ENCODE peak calls at places on chromosomes 7 and 10, in ten cellular contexts. One of them, this sample, is unnamed.

GRCh38 chr10:45457487-45457886 is 83.5 kb downstream of the ALOX5 start:
- DNase-seq in K562: no peak
- DNase-seq in sigmoid colon: no peak
- DNase-seq in gastrocnemius medialis: no peak
- DNase-seq in SK-N-SH: no peak
- DNase-seq in foreskin fibroblast: no peak
- DNase-seq in H1: no peak
- DNase-seq in hepatocyte: no peak
- DNase-seq in upper lobe of right lung: no peak
- DNase-seq in WERI-Rb-1: no peak
- DNase-seq in this sample: no peak

GRCh38 chr10:115018185-115018931 is 74.8 kb upstream of the ATRNL1 start:
- DNase-seq in H1: peak
- DNase-seq in K562: no peak
- DNase-seq in sigmoid colon: no peak
- DNase-seq in WERI-Rb-1: no peak
- DNase-seq in hepatocyte: no peak
- DNase-seq in SK-N-SH: no peak
- DNase-seq in upper lobe of right lung: no peak
- DNase-seq in foreskin fibroblast: no peak
- DNase-seq in gastrocnemius medialis: no peak
- DNase-seq in this sample: no peak

GRCh38 chr7:28862876-28863275 is 95.3 kb downstream of the TRIL start:
- DNase-seq in SK-N-SH: no peak
- DNase-seq in gastrocnemius medialis: no peak
- DNase-seq in H1: no peak
- DNase-seq in hepatocyte: no peak
- DNase-seq in WERI-Rb-1: no peak
- DNase-seq in foreskin fibroblast: no peak
- DNase-seq in sigmoid colon: no peak
- DNase-seq in upper lobe of right lung: no peak
- DNase-seq in K562: no peak
- DNase-seq in this sample: no peak

GRCh38 chr7:49783446-49783845 is 10.0 kb downstream of the VWC2 start:
- DNase-seq in gastrocnemius medialis: peak
- DNase-seq in K562: no peak
- DNase-seq in hepatocyte: no peak
- DNase-seq in foreskin fibroblast: no peak
- DNase-seq in WERI-Rb-1: no peak
- DNase-seq in sigmoid colon: no peak
- DNase-seq in H1: no peak
- DNase-seq in upper lobe of right lung: no peak
- DNase-seq in SK-N-SH: no peak
- DNase-seq in this sample: no peak

GRCh38 chr10:43901744-43902504 is 253.2 kb upstream of the ZNF32 start:
- DNase-seq in sigmoid colon: no peak
- DNase-seq in K562: no peak
- DNase-seq in H1: no peak
- DNase-seq in SK-N-SH: no peak
- DNase-seq in WERI-Rb-1: no peak
- DNase-seq in foreskin fibroblast: no peak
- DNase-seq in upper lobe of right lung: no peak
- DNase-seq in gastrocnemius medialis: no peak
- DNase-seq in hepatocyte: no peak
- DNase-seq in this sample: no peak

GRCh38 chr10:62759599-62760175 is 44.8 kb upstream of the ADO start:
- DNase-seq in gastrocnemius medialis: peak
- DNase-seq in upper lobe of right lung: no peak
- DNase-seq in sigmoid colon: no peak
- DNase-seq in WERI-Rb-1: no peak
- DNase-seq in SK-N-SH: no peak
- DNase-seq in foreskin fibroblast: no peak
- DNase-seq in K562: no peak
- DNase-seq in hepatocyte: no peak
- DNase-seq in H1: no peak
- DNase-seq in this sample: peak

GRCh38 chr7:148060724-148061123 is 529.8 kb upstream of the C7orf33 start:
- DNase-seq in SK-N-SH: no peak
- DNase-seq in gastrocnemius medialis: no peak
- DNase-seq in K562: no peak
- DNase-seq in hepatocyte: no peak
- DNase-seq in H1: no peak
- DNase-seq in sigmoid colon: no peak
- DNase-seq in WERI-Rb-1: no peak
- DNase-seq in foreskin fibroblast: no peak
- DNase-seq in upper lobe of right lung: no peak
- DNase-seq in this sample: no peak

GRCh38 chr7:64849250-64849923 is 53.7 kb upstream of the ZNF273 start:
- DNase-seq in H1: no peak
- DNase-seq in WERI-Rb-1: peak
- DNase-seq in hepatocyte: no peak
- DNase-seq in foreskin fibroblast: no peak
- DNase-seq in K562: peak
- DNase-seq in upper lobe of right lung: no peak
- DNase-seq in SK-N-SH: peak
- DNase-seq in gastrocnemius medialis: peak
- DNase-seq in sigmoid colon: no peak
- DNase-seq in this sample: no peak

GRCh38 chr10:88949912-88950664 is 2.5 kb downstream of the ACTA2 start:
- DNase-seq in foreskin fibroblast: no peak
- DNase-seq in H1: no peak
- DNase-seq in upper lobe of right lung: no peak
- DNase-seq in WERI-Rb-1: no peak
- DNase-seq in gastrocnemius medialis: no peak
- DNase-seq in sigmoid colon: no peak
- DNase-seq in SK-N-SH: no peak
- DNase-seq in K562: no peak
- DNase-seq in hepatocyte: no peak
- DNase-seq in this sample: no peak

GRCh38 chr10:37855691-37856090 is 1.7 kb downstream of the ZNF248 start:
- DNase-seq in K562: no peak
- DNase-seq in sigmoid colon: no peak
- DNase-seq in WERI-Rb-1: no peak
- DNase-seq in upper lobe of right lung: no peak
- DNase-seq in H1: no peak
- DNase-seq in foreskin fibroblast: no peak
- DNase-seq in gastrocnemius medialis: no peak
- DNase-seq in hepatocyte: no peak
- DNase-seq in SK-N-SH: no peak
- DNase-seq in this sample: no peak

GRCh38 chr10:47294501-47294900 is 5.5 kb upstream of the GDF10 start:
- DNase-seq in sigmoid colon: peak
- DNase-seq in hepatocyte: no peak
- DNase-seq in WERI-Rb-1: no peak
- DNase-seq in foreskin fibroblast: no peak
- DNase-seq in gastrocnemius medialis: no peak
- DNase-seq in SK-N-SH: no peak
- DNase-seq in upper lobe of right lung: peak
- DNase-seq in H1: no peak
- DNase-seq in K562: no peak
- DNase-seq in this sample: no peak

GRCh38 chr7:45028138-45028919 is 28.3 kb downstream of the CCM2 start:
- DNase-seq in sigmoid colon: no peak
- DNase-seq in SK-N-SH: no peak
- DNase-seq in hepatocyte: no peak
- DNase-seq in foreskin fibroblast: no peak
- DNase-seq in gastrocnemius medialis: no peak
- DNase-seq in H1: no peak
- DNase-seq in K562: no peak
- DNase-seq in upper lobe of right lung: no peak
- DNase-seq in WERI-Rb-1: no peak
- DNase-seq in this sample: no peak
- H3K4me3 ChIP-seq in sigmoid colon: peak
- H3K4me3 ChIP-seq in SK-N-SH: no peak
- H3K4me3 ChIP-seq in hepatocyte: no peak
- H3K4me3 ChIP-seq in foreskin fibroblast: no peak
- H3K4me3 ChIP-seq in gastrocnemius medialis: no peak
- H3K4me3 ChIP-seq in H1: no peak
- H3K4me3 ChIP-seq in K562: no peak
- H3K4me3 ChIP-seq in upper lobe of right lung: peak
- H3K4me3 ChIP-seq in WERI-Rb-1: no peak
- H3K4me3 ChIP-seq in this sample: no peak

GRCh38 chr7:116240021-116240659 is 29.8 kb downstream of the TES start:
- DNase-seq in foreskin fibroblast: no peak
- DNase-seq in H1: no peak
- DNase-seq in sigmoid colon: no peak
- DNase-seq in K562: no peak
- DNase-seq in WERI-Rb-1: no peak
- DNase-seq in upper lobe of right lung: no peak
- DNase-seq in hepatocyte: no peak
- DNase-seq in SK-N-SH: no peak
- DNase-seq in gastrocnemius medialis: no peak
- DNase-seq in this sample: no peak
- H3K4me3 ChIP-seq in foreskin fibroblast: no peak
- H3K4me3 ChIP-seq in H1: no peak
- H3K4me3 ChIP-seq in sigmoid colon: no peak
- H3K4me3 ChIP-seq in K562: no peak
- H3K4me3 ChIP-seq in WERI-Rb-1: no peak
- H3K4me3 ChIP-seq in upper lobe of right lung: no peak
- H3K4me3 ChIP-seq in hepatocyte: no peak
- H3K4me3 ChIP-seq in SK-N-SH: no peak
- H3K4me3 ChIP-seq in gastrocnemius medialis: no peak
- H3K4me3 ChIP-seq in this sample: no peak

GRCh38 chr7:27124096-27124978 is 6.2 kb downstream of the HOXA4 start:
- DNase-seq in SK-N-SH: no peak
- DNase-seq in sigmoid colon: peak
- DNase-seq in foreskin fibroblast: peak
- DNase-seq in hepatocyte: no peak
- DNase-seq in gastrocnemius medialis: no peak
- DNase-seq in K562: no peak
- DNase-seq in WERI-Rb-1: no peak
- DNase-seq in H1: peak
- DNase-seq in upper lobe of right lung: no peak
- DNase-seq in this sample: no peak

GRCh38 chr7:27121656-27122055 is 8.9 kb downstream of the HOXA4 start:
- DNase-seq in WERI-Rb-1: no peak
- DNase-seq in hepatocyte: no peak
- DNase-seq in H1: no peak
- DNase-seq in foreskin fibroblast: no peak
- DNase-seq in sigmoid colon: no peak
- DNase-seq in gastrocnemius medialis: no peak
- DNase-seq in K562: no peak
- DNase-seq in SK-N-SH: no peak
- DNase-seq in upper lobe of right lung: no peak
- DNase-seq in this sample: no peak

GRCh38 chr7:27123477-27124053 is 7.0 kb downstream of the HOXA4 start:
- DNase-seq in upper lobe of right lung: no peak
- DNase-seq in hepatocyte: no peak
- DNase-seq in H1: peak
- DNase-seq in foreskin fibroblast: no peak
- DNase-seq in K562: no peak
- DNase-seq in SK-N-SH: no peak
- DNase-seq in gastrocnemius medialis: no peak
- DNase-seq in WERI-Rb-1: no peak
- DNase-seq in sigmoid colon: no peak
- DNase-seq in this sample: no peak

GRCh38 chr7:27123021-27123476 is 7.5 kb downstream of the HOXA4 start:
- DNase-seq in upper lobe of right lung: no peak
- DNase-seq in sigmoid colon: no peak
- DNase-seq in SK-N-SH: no peak
- DNase-seq in WERI-Rb-1: no peak
- DNase-seq in hepatocyte: no peak
- DNase-seq in gastrocnemius medialis: no peak
- DNase-seq in H1: peak
- DNase-seq in K562: no peak
- DNase-seq in foreskin fibroblast: no peak
- DNase-seq in this sample: no peak

DNA sequence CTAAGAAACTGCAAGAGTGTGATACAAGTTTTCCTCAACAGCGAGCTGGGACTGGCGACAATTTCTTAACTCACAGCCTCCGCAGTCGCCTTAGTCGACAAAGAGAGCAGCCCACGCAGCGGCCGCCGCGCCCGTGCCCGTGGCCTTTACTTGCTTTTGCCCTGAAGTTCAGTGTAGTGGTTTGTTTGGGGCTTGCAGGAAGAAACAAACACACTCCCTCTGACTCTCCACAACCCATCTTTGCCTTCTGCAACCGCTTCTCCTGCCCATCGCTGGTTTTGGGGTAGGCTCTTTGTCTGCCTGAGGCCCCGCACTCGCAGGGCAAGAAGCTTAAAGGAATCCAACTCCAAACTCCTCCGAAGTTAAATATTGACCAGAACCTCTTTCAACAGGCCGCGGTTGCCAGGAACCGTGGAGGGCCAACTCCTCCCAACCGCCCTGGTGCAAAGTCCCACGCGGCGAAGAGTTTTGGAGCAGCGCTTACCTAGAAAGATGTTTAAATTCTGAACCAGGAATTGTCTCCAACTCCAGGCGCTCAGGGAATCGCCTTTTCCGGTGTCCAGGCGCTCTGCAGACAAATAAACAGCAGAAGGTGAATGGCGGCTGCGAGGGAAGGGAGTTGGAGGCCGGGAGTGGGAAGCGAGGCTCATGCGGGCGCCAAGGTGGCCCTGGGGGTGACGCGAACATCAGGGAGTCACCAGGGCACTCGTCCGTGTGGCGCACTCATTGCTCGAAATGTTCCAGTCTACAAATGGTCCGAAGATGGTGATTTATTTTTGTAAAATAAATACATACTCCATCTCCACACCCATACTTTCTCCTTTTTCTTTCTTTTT is 8.3 kb downstream of the HOXA4 start:
- DNase-seq in SK-N-SH: no peak
- DNase-seq in gastrocnemius medialis: no peak
- DNase-seq in H1: peak
- DNase-seq in upper lobe of right lung: no peak
- DNase-seq in WERI-Rb-1: no peak
- DNase-seq in sigmoid colon: no peak
- DNase-seq in K562: no peak
- DNase-seq in hepatocyte: peak
- DNase-seq in foreskin fibroblast: no peak
- DNase-seq in this sample: no peak
- H3K4me3 ChIP-seq in SK-N-SH: no peak
- H3K4me3 ChIP-seq in gastrocnemius medialis: no peak
- H3K4me3 ChIP-seq in H1: no peak
- H3K4me3 ChIP-seq in upper lobe of right lung: peak
- H3K4me3 ChIP-seq in WERI-Rb-1: no peak
- H3K4me3 ChIP-seq in sigmoid colon: peak
- H3K4me3 ChIP-seq in K562: no peak
- H3K4me3 ChIP-seq in hepatocyte: peak
- H3K4me3 ChIP-seq in foreskin fibroblast: no peak
- H3K4me3 ChIP-seq in this sample: no peak

DNA sequence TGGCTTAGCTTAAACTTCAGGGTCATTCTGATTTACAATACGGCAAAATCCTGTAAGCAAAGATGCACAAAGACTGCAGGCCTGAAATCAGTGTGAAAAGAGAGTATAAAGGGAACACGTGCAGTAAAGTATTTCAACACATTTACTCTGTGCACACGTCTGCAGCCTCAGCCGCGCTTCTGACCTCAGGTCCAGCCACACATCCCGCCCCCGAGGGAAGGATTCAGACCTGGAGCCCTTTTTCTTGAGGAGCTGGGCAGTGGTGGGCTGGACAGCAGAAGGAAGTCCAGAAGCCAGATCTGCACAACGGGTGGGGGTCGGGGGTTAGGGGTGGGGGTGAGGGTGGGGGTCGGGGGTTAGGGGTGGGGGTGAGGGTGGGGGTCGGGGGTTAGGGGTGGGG is 58.9 kb upstream of the FAM20C start:
- DNase-seq in WERI-Rb-1: no peak
- DNase-seq in foreskin fibroblast: no peak
- DNase-seq in upper lobe of right lung: no peak
- DNase-seq in SK-N-SH: no peak
- DNase-seq in sigmoid colon: no peak
- DNase-seq in gastrocnemius medialis: no peak
- DNase-seq in H1: no peak
- DNase-seq in hepatocyte: peak
- DNase-seq in K562: no peak
- DNase-seq in this sample: no peak
- H3K4me3 ChIP-seq in WERI-Rb-1: no peak
- H3K4me3 ChIP-seq in foreskin fibroblast: no peak
- H3K4me3 ChIP-seq in upper lobe of right lung: no peak
- H3K4me3 ChIP-seq in SK-N-SH: no peak
- H3K4me3 ChIP-seq in sigmoid colon: no peak
- H3K4me3 ChIP-seq in gastrocnemius medialis: no peak
- H3K4me3 ChIP-seq in H1: no peak
- H3K4me3 ChIP-seq in hepatocyte: no peak
- H3K4me3 ChIP-seq in K562: no peak
- H3K4me3 ChIP-seq in this sample: no peak

This sample was measured in trophoblast cell.